ENCODE peak calls at places on chromosomes 16 and 17, in five cellular contexts. One of them, this sample, is unnamed.
A peak's percentile ranks its signal among the peaks of the same experiment; 100 is the strongest.

GRCh38 chr16:48542020-48542473 is 67.9 kb downstream of the N4BP1 start:
- DNase-seq in upper lobe of right lung: peak; percentile 81
- DNase-seq in AG04450: no peak
- DNase-seq in ascending aorta: peak; percentile 75
- DNase-seq in endothelial cell: peak; percentile 54
- DNase-seq in this sample: no peak

GRCh38 chr17:9360610-9361571 is 214.7 kb downstream of the STX8 start:
- DNase-seq in AG04450: peak; percentile 67
- DNase-seq in endothelial cell: no peak
- DNase-seq in ascending aorta: peak; percentile 68
- DNase-seq in upper lobe of right lung: no peak
- DNase-seq in this sample: no peak

GRCh38 chr17:74408830-74409229 is 23.1 kb upstream of the GPRC5C start:
- DNase-seq in AG04450: no peak
- DNase-seq in endothelial cell: no peak
- DNase-seq in ascending aorta: no peak
- DNase-seq in upper lobe of right lung: no peak
- DNase-seq in this sample: no peak

GRCh38 chr17:75277664-75278071 is 6.6 kb upstream of the MIF4GD start:
- DNase-seq in AG04450: no peak
- DNase-seq in ascending aorta: no peak
- DNase-seq in upper lobe of right lung: no peak
- DNase-seq in endothelial cell: no peak
- DNase-seq in this sample: no peak

GRCh38 chr16:88116121-88116900 is 165.1 kb downstream of the BANP start:
- DNase-seq in upper lobe of right lung: no peak
- DNase-seq in AG04450: no peak
- DNase-seq in ascending aorta: no peak
- DNase-seq in endothelial cell: no peak
- DNase-seq in this sample: no peak

GRCh38 chr17:66580178-66580577 is 254.7 kb upstream of the CACNG5 start:
- DNase-seq in ascending aorta: peak; percentile 64
- DNase-seq in upper lobe of right lung: peak; percentile 74
- DNase-seq in AG04450: peak; percentile 57
- DNase-seq in endothelial cell: no peak
- DNase-seq in this sample: no peak

GRCh38 chr17:37648555-37648954 is 5.3 kb upstream of the DDX52 start:
- DNase-seq in AG04450: peak; percentile 38
- DNase-seq in ascending aorta: no peak
- DNase-seq in upper lobe of right lung: no peak
- DNase-seq in endothelial cell: no peak
- DNase-seq in this sample: no peak

GRCh38 chr16:64206877-64207276 is 915.0 kb downstream of the CDH11 start:
- DNase-seq in endothelial cell: no peak
- DNase-seq in ascending aorta: no peak
- DNase-seq in upper lobe of right lung: no peak
- DNase-seq in AG04450: no peak
- DNase-seq in this sample: no peak

GRCh38 chr16:88669986-88670385 is 7.1 kb upstream of the MVD start:
- DNase-seq in ascending aorta: no peak
- DNase-seq in upper lobe of right lung: no peak
- DNase-seq in AG04450: no peak
- DNase-seq in endothelial cell: no peak
- DNase-seq in this sample: no peak

GRCh38 chr16:22030087-22030812 is 22.3 kb downstream of the MOSMO start:
- DNase-seq in upper lobe of right lung: no peak
- DNase-seq in ascending aorta: no peak
- DNase-seq in AG04450: no peak
- DNase-seq in endothelial cell: no peak
- DNase-seq in this sample: no peak

GRCh38 chr17:9023389-9024210 is 2.3 kb downstream of the NTN1 start:
- DNase-seq in ascending aorta: peak; percentile 68
- DNase-seq in upper lobe of right lung: no peak
- DNase-seq in endothelial cell: no peak
- DNase-seq in AG04450: no peak
- DNase-seq in this sample: no peak

GRCh38 chr16:53968454-53968853 is 264.5 kb downstream of the FTO start:
- DNase-seq in ascending aorta: no peak
- DNase-seq in upper lobe of right lung: no peak
- DNase-seq in AG04450: no peak
- DNase-seq in endothelial cell: no peak
- DNase-seq in this sample: no peak

GRCh38 chr17:57965521-57966160 is 10.4 kb upstream of the CUEDC1 start:
- DNase-seq in AG04450: no peak
- DNase-seq in endothelial cell: no peak
- DNase-seq in upper lobe of right lung: peak; percentile 40
- DNase-seq in ascending aorta: peak; percentile 55
- DNase-seq in this sample: no peak

GRCh38 chr16:1265090-1265630 is 9.3 kb downstream of the TPSD1 start:
- DNase-seq in upper lobe of right lung: no peak
- DNase-seq in endothelial cell: no peak
- DNase-seq in ascending aorta: no peak
- DNase-seq in AG04450: no peak
- DNase-seq in this sample: no peak

GRCh38 chr17:21459536-21459935 is 83.4 kb downstream of the KCNJ12 start:
- DNase-seq in upper lobe of right lung: no peak
- DNase-seq in ascending aorta: peak; percentile 55
- DNase-seq in AG04450: no peak
- DNase-seq in endothelial cell: no peak
- DNase-seq in this sample: no peak

GRCh38 chr16:19008245-19008644 is 24.5 kb downstream of the TMC7 start:
- DNase-seq in endothelial cell: no peak
- DNase-seq in ascending aorta: no peak
- DNase-seq in upper lobe of right lung: no peak
- DNase-seq in AG04450: peak; percentile 66
- DNase-seq in this sample: no peak

GRCh38 chr17:68035131-68035522 is 408 bp upstream of the KPNA2 start:
- DNase-seq in ascending aorta: peak; percentile 95
- DNase-seq in endothelial cell: peak; percentile 88
- DNase-seq in upper lobe of right lung: peak; percentile 97
- DNase-seq in AG04450: no peak
- DNase-seq in this sample: peak; percentile 83

GRCh38 chr16:21156767-21157467 is 1.6 kb upstream of the LDAF1 start:
- DNase-seq in AG04450: no peak
- DNase-seq in endothelial cell: peak; percentile 51
- DNase-seq in upper lobe of right lung: no peak
- DNase-seq in ascending aorta: no peak
- DNase-seq in this sample: peak; percentile 43

GRCh38 chr16:24852281-24852721 is 6.5 kb downstream of the SLC5A11 start:
- DNase-seq in upper lobe of right lung: no peak
- DNase-seq in ascending aorta: no peak
- DNase-seq in AG04450: no peak
- DNase-seq in endothelial cell: no peak
- DNase-seq in this sample: no peak

GRCh38 chr17:61410100-61410551 is 10.5 kb downstream of the TBX2 start:
- DNase-seq in upper lobe of right lung: peak; percentile 66
- DNase-seq in endothelial cell: no peak
- DNase-seq in AG04450: no peak
- DNase-seq in ascending aorta: peak; percentile 69
- DNase-seq in this sample: no peak

GRCh38 chr17:61408151-61409041 is 8.8 kb downstream of the TBX2 start:
- DNase-seq in AG04450: no peak
- DNase-seq in endothelial cell: peak; percentile 17
- DNase-seq in ascending aorta: peak; percentile 60
- DNase-seq in upper lobe of right lung: peak; percentile 61
- DNase-seq in this sample: no peak

GRCh38 chr17:61410555-61411089 is 11.0 kb downstream of the TBX2 start:
- DNase-seq in upper lobe of right lung: peak; percentile 87
- DNase-seq in ascending aorta: peak; percentile 88
- DNase-seq in AG04450: peak; percentile 76
- DNase-seq in endothelial cell: peak; percentile 91
- DNase-seq in this sample: peak; percentile 88

GRCh38 chr17:61411114-61411943 is 11.7 kb downstream of the TBX2 start:
- DNase-seq in upper lobe of right lung: peak; percentile 85
- DNase-seq in AG04450: no peak
- DNase-seq in endothelial cell: peak; percentile 59
- DNase-seq in ascending aorta: peak; percentile 80
- DNase-seq in this sample: peak; percentile 65

DNA sequence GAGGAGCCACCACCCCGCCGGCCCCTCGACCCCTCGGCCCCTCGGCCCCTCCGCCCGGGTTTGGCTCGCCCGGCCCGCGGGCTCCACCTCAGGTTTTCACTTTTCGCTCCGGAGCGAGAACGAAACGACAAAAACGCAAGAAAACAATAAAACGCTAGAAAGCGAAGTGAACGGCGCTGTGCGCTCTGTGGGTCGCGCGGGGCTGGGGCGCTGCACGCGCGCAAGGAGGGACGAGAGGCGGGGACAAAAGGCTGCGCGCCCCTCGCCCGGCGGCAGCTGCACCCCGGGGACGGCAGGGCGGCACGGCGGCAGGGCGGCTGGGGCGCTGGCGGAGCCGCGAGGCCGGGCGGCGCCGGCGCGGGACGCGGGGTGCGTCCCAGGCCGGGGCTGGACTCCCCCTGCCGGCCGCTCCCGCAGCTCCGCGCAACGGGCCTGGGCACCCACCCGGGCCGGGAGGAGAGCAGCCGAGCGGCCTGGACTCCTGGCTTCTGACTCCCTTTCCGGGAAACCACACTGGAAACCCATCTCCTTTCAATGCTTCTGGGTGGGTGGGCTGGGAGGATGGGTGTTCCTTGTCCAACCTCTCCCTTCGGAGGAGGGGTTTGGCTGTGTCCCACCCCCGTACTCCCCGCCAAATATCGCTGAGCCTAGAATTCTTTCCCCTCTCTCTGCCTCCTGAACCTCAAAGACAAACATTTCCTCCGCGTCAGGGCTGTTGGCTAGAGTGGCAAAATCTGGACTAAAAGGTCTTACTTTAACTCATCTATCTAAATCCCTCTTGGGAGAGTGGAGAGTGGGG is 9.9 kb downstream of the TBX2 start:
- DNase-seq in upper lobe of right lung: peak; percentile 83
- DNase-seq in AG04450: no peak
- DNase-seq in ascending aorta: peak; percentile 83
- DNase-seq in endothelial cell: peak; percentile 76
- DNase-seq in this sample: no peak
- TF ChIP-seq CTCF in upper lobe of right lung: peak; percentile 37
- TF ChIP-seq CTCF in AG04450: peak; percentile 47
- TF ChIP-seq CTCF in ascending aorta: peak; percentile 46
- TF ChIP-seq CTCF in endothelial cell: peak; percentile 20
- TF ChIP-seq CTCF in this sample: peak; percentile 62

GRCh38 chr17:47894498-47895253 is 1.4 kb upstream of the SP2 start:
- DNase-seq in endothelial cell: no peak
- DNase-seq in upper lobe of right lung: no peak
- DNase-seq in AG04450: no peak
- DNase-seq in ascending aorta: no peak
- DNase-seq in this sample: no peak

GRCh38 chr17:47896672-47897490 is 845 bp downstream of the SP2 start:
- DNase-seq in upper lobe of right lung: no peak
- DNase-seq in AG04450: no peak
- DNase-seq in endothelial cell: no peak
- DNase-seq in ascending aorta: no peak
- DNase-seq in this sample: no peak

GRCh38 chr17:47895254-47895855 is 681 bp upstream of the SP2 start:
- DNase-seq in AG04450: no peak
- DNase-seq in ascending aorta: no peak
- DNase-seq in endothelial cell: no peak
- DNase-seq in upper lobe of right lung: peak; percentile 76
- DNase-seq in this sample: no peak

GRCh38 chr17:47897561-47897960 is 1.5 kb downstream of the SP2 start:
- DNase-seq in AG04450: no peak
- DNase-seq in endothelial cell: no peak
- DNase-seq in ascending aorta: no peak
- DNase-seq in upper lobe of right lung: no peak
- DNase-seq in this sample: no peak

GRCh38 chr17:47895856-47896671 is at the start of gene SP2:
- DNase-seq in AG04450: peak; percentile 100
- DNase-seq in endothelial cell: peak; percentile 99
- DNase-seq in ascending aorta: peak; percentile 100
- DNase-seq in upper lobe of right lung: peak; percentile 99
- DNase-seq in this sample: peak; percentile 100
- TF ChIP-seq CTCF in AG04450: no peak
- TF ChIP-seq CTCF in endothelial cell: peak; percentile 33
- TF ChIP-seq CTCF in ascending aorta: no peak
- TF ChIP-seq CTCF in upper lobe of right lung: peak; percentile 2
- TF ChIP-seq CTCF in this sample: no peak

GRCh38 chr16:57134982-57135381 is 42.6 kb downstream of the CPNE2 start:
- DNase-seq in upper lobe of right lung: no peak
- DNase-seq in AG04450: no peak
- DNase-seq in ascending aorta: no peak
- DNase-seq in endothelial cell: no peak
- DNase-seq in this sample: no peak

GRCh38 chr16:57137566-57138273 is 45.3 kb downstream of the CPNE2 start:
- DNase-seq in endothelial cell: no peak
- DNase-seq in ascending aorta: no peak
- DNase-seq in AG04450: no peak
- DNase-seq in upper lobe of right lung: peak; percentile 58
- DNase-seq in this sample: no peak

GRCh38 chr16:57140866-57141668 is 44.8 kb downstream of the PSME3IP1 start:
- DNase-seq in AG04450: no peak
- DNase-seq in upper lobe of right lung: peak; percentile 53
- DNase-seq in endothelial cell: no peak
- DNase-seq in ascending aorta: no peak
- DNase-seq in this sample: no peak

GRCh38 chr16:57137043-57137442 is 44.7 kb downstream of the CPNE2 start:
- DNase-seq in upper lobe of right lung: peak; percentile 59
- DNase-seq in endothelial cell: no peak
- DNase-seq in ascending aorta: no peak
- DNase-seq in AG04450: no peak
- DNase-seq in this sample: no peak

GRCh38 chr16:57138281-57138935 is 46.0 kb downstream of the CPNE2 start:
- DNase-seq in upper lobe of right lung: peak; percentile 29
- DNase-seq in endothelial cell: no peak
- DNase-seq in ascending aorta: no peak
- DNase-seq in AG04450: no peak
- DNase-seq in this sample: no peak
- TF ChIP-seq CTCF in upper lobe of right lung: no peak
- TF ChIP-seq CTCF in endothelial cell: no peak
- TF ChIP-seq CTCF in ascending aorta: no peak
- TF ChIP-seq CTCF in AG04450: no peak
- TF ChIP-seq CTCF in this sample: no peak

GRCh38 chr17:31475378-31476162 is 84.1 kb downstream of the RAB11FIP4 start:
- DNase-seq in endothelial cell: no peak
- DNase-seq in ascending aorta: no peak
- DNase-seq in upper lobe of right lung: no peak
- DNase-seq in AG04450: no peak
- DNase-seq in this sample: no peak
- TF ChIP-seq CTCF in endothelial cell: no peak
- TF ChIP-seq CTCF in ascending aorta: no peak
- TF ChIP-seq CTCF in upper lobe of right lung: no peak
- TF ChIP-seq CTCF in AG04450: no peak
- TF ChIP-seq CTCF in this sample: no peak

GRCh38 chr17:1628856-1629646 is 417 bp upstream of the SLC43A2 start:
- DNase-seq in upper lobe of right lung: peak; percentile 98
- DNase-seq in AG04450: peak; percentile 70
- DNase-seq in endothelial cell: peak; percentile 93
- DNase-seq in ascending aorta: peak; percentile 96
- DNase-seq in this sample: peak; percentile 89
- TF ChIP-seq CTCF in upper lobe of right lung: peak; percentile 43
- TF ChIP-seq CTCF in AG04450: no peak
- TF ChIP-seq CTCF in endothelial cell: no peak
- TF ChIP-seq CTCF in ascending aorta: peak; percentile 40
- TF ChIP-seq CTCF in this sample: peak; percentile 41